ENCODE peak calls at places on chromosomes 11 and 22, in seven cellular contexts. E is AG04450; C is lung; F is naive thymus-derived CD4-positive, alpha-beta T cell; W is fibroblast of lung; S is CD8-positive, alpha-beta memory T cell; H is CD4-positive, alpha-beta memory T cell. V is an unnamed sample.

GRCh38 chr11:1157645-1158591 is at the start of gene MUC5AC:
- DNase-seq in E (no peak), C (no peak), F (no peak), W (no peak), S (no peak), H (no peak), V (no peak)

GRCh38 chr11:44950625-44951472 is at the start of gene TP53I11:
- DNase-seq in E (no peak), C (peak), F (peak), W (peak), S (peak), H (peak), V (peak)

GRCh38 chr22:22201185-22201924 is 43.2 kb upstream of the VPREB1 start:
- DNase-seq in E (peak), C (no peak), F (peak), W (no peak), S (peak), H (no peak), V (peak)

GRCh38 chr11:105466582-105467228 is 143.2 kb upstream of the GRIA4 start:
- DNase-seq in E (peak), C (no peak), F (no peak), W (peak), S (no peak), H (no peak), V (no peak)

GRCh38 chr11:114050258-114050927 is 9.1 kb upstream of the ZBTB16 start:
- DNase-seq in E (no peak), C (no peak), F (no peak), W (no peak), S (no peak), H (no peak), V (no peak)

GRCh38 chr11:94107363-94107762 is 21.3 kb upstream of the PANX1 start:
- DNase-seq in E (no peak), C (no peak), F (no peak), W (no peak), S (no peak), H (no peak), V (no peak)

GRCh38 chr22:36898690-36899089 is 14.7 kb upstream of the CSF2RB start:
- DNase-seq in E (no peak), C (no peak), F (no peak), W (no peak), S (no peak), H (no peak), V (no peak)

GRCh38 chr22:39207141-39208012 is 37.4 kb downstream of the PDGFB start:
- DNase-seq in E (no peak), C (no peak), F (no peak), W (peak), S (no peak), H (peak), V (no peak)

GRCh38 chr22:39356464-39356863 is 6.7 kb downstream of the SYNGR1 start:
- DNase-seq in E (no peak), C (no peak), F (no peak), W (no peak), S (peak), H (no peak), V (no peak)

GRCh38 chr11:94513091-94513490 is 830 bp downstream of the C11orf97 start:
- DNase-seq in E (no peak), C (no peak), F (no peak), W (peak), S (no peak), H (no peak), V (no peak)

GRCh38 chr11:44770401-44770800 is 43.6 kb downstream of the TSPAN18 start:
- DNase-seq in E (no peak), C (no peak), F (no peak), W (no peak), S (no peak), H (no peak), V (no peak)

GRCh38 chr11:117175104-117175503 is 3.4 kb upstream of the SIDT2 start:
- DNase-seq in E (no peak), C (no peak), F (no peak), W (no peak), S (no peak), H (no peak), V (no peak)

GRCh38 chr11:1939006-1939626 is 8.0 kb upstream of the MRPL23 start:
- DNase-seq in E (no peak), C (no peak), F (peak), W (no peak), S (peak), H (no peak), V (no peak)

GRCh38 chr11:95514386-95515145 is 275.0 kb downstream of the FAM76B start:
- DNase-seq in E (no peak), C (no peak), F (no peak), W (no peak), S (no peak), H (no peak), V (no peak)

GRCh38 chr11:111585371-111585770 is 16.9 kb upstream of the SIK2 start:
- DNase-seq in E (no peak), C (no peak), F (no peak), W (peak), S (no peak), H (no peak), V (no peak)

GRCh38 chr11:69173925-69174591 is 18.3 kb downstream of the SMIM38 start:
- DNase-seq in E (peak), C (no peak), F (no peak), W (peak), S (peak), H (no peak), V (no peak)

GRCh38 chr22:45978275-45978713 is 1.3 kb upstream of the WNT7B start:
- DNase-seq in E (no peak), C (no peak), F (no peak), W (no peak), S (no peak), H (no peak), V (no peak)

GRCh38 chr11:75679566-75679965 is 10.7 kb upstream of the MAP6 start:
- DNase-seq in E (no peak), C (no peak), F (no peak), W (no peak), S (no peak), H (no peak), V (no peak)

GRCh38 chr22:44220727-44221680 is 40.3 kb downstream of the PARVG start:
- DNase-seq in E (no peak), C (peak), F (no peak), W (no peak), S (no peak), H (no peak), V (no peak)

GRCh38 chr22:29230916-29231875 is 25.5 kb downstream of the EMID1 start:
- DNase-seq in E (no peak), C (no peak), F (no peak), W (no peak), S (no peak), H (no peak), V (no peak)

GRCh38 chr22:47205081-47205491 is 442.6 kb downstream of the TBC1D22A start:
- DNase-seq in E (no peak), C (no peak), F (no peak), W (no peak), S (no peak), H (no peak), V (no peak)

GRCh38 chr22:42883121-42883520 is 26.0 kb upstream of the ARFGAP3 start:
- DNase-seq in E (no peak), C (no peak), F (no peak), W (no peak), S (no peak), H (no peak), V (no peak)

GRCh38 chr11:114179234-114179941 is 116.8 kb upstream of the NNMT start:
- DNase-seq in E (no peak), C (peak), F (no peak), W (no peak), S (no peak), H (no peak), V (no peak)

GRCh38 chr11:90646706-90647105 is 423.9 kb upstream of the CHORDC1 start:
- DNase-seq in E (no peak), C (no peak), F (no peak), W (no peak), S (no peak), H (no peak), V (no peak)

GRCh38 chr11:60953781-60954180 is 1.8 kb upstream of the SLC15A3 start:
- DNase-seq in E (no peak), C (no peak), F (no peak), W (peak), S (no peak), H (no peak), V (no peak)

GRCh38 chr11:61787928-61788491 is 4.4 kb downstream of the TMEM258 start:
- DNase-seq in E (peak), C (no peak), F (no peak), W (peak), S (no peak), H (no peak), V (no peak)

DNA sequence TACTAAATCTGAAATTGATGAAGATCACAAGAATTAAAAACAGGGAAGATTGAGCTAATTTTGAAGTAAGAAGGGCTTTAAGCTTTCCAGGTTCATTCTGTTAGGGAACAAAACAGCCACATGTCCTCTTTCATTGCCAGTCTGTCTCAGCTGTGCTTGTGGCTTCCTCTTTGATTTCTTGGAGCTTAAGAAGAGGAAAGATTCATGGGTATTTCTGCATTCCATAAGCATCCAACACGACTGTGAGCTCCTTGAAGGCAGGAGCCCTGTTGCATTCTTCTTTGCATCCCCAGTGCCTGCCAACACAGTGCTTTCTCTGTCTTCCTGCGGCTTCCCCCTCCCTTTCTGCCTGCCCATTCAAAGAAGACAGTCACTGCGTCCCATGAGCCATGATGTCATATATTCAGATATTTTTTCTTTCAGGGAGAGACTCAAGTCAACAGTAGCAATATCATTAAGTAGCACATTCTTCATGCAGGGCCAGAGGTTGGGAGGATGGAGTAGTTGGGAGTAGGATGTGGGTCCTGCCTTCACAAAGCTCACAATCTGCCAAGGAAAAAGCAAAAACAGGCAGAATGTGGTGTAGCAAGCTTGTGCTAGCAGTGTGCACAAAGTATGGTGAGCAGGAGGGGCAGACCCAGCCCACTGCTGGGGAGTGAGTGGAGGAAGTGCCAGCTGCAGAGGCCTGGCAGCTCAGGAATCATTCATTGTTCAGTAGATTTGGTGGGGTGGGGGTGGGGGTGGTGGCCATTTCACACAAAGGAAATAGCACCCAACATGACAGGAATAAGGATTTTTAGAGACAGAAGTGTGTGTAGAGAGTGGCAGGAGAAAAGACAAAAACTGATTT is 162.1 kb upstream of the RASSF10 start:
- DNase-seq in E (no peak), C (no peak), F (no peak), W (no peak), S (no peak), H (no peak), V (no peak)
- H3K27ac ChIP-seq in E (no peak), C (peak), F (no peak), W (no peak), S (peak), H (no peak), V (no peak)

DNA sequence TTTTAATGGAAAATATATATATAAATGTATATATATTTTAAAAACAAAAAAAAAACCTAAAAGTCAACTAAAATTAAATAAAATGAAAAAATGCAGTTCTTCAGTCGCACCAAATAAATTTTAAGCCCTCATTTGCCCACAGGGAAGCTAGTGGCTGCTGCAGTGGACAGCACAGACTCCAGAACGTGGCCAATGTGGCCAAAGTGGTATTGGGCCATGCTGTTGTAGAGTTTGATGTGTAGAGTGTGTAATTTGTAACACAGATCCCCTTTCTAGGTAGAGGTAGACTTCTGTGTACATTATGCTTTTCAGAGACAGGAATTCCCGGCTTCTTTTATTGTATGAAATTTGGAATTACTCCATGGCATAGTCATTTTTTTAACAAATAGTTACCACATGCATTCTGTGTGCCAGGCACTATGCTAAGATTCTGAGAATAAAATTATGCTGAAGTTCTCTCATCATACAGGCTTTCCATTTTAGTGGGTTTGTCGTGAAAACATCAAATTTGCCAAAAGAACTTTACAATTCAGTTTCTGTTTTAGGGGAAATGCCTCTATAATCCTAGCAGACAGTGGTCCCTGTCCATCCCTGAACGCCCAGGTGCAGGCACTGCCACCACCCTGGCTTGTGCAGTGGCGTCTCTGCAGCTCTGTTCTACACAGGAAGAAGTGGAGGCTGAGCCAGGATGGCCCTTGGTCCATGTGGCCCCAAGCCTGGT is 68.5 kb downstream of the MED15 start:
- DNase-seq in E (no peak), C (no peak), F (no peak), W (no peak), S (no peak), H (no peak), V (no peak)
- H3K27ac ChIP-seq in E (no peak), C (no peak), F (no peak), W (no peak), S (no peak), H (no peak), V (no peak)

GRCh38 chr22:23591203-23591791 is 11.2 kb upstream of the IGLL1 start:
- DNase-seq in E (peak), C (peak), F (peak), W (peak), S (peak), H (peak), V (peak)
- H3K27ac ChIP-seq in E (no peak), C (no peak), F (no peak), W (no peak), S (no peak), H (no peak), V (no peak)

GRCh38 chr11:133797542-133797941 is 47.8 kb downstream of the SPATA19 start:
- DNase-seq in E (no peak), C (no peak), F (no peak), W (no peak), S (no peak), H (no peak), V (no peak)

GRCh38 chr11:133793271-133793848 is 52.0 kb downstream of the SPATA19 start:
- DNase-seq in E (no peak), C (no peak), F (no peak), W (no peak), S (no peak), H (no peak), V (no peak)

GRCh38 chr11:133796043-133796795 is 49.1 kb downstream of the SPATA19 start:
- DNase-seq in E (no peak), C (no peak), F (no peak), W (no peak), S (no peak), H (no peak), V (no peak)

GRCh38 chr11:133794205-133794604 is 51.1 kb downstream of the SPATA19 start:
- DNase-seq in E (no peak), C (no peak), F (no peak), W (no peak), S (no peak), H (no peak), V (no peak)

DNA sequence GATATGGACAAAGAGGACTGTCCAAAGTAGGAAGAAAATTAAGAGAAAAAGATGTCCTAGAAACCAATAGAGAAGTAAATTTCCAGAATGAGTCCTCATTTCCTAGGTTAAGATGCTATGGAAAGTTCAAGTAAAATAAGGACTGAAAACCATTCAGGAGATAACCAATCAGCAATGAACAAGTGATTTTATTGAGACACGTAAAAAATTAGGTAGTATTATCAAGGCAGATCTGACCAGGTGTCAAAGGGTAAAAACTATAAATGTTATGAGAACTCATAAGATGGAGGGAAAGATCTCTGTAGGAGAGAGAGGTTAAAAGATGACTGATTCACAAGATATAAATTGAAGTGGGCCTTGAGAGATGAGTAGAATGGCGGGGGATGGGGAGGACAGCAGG is 50.2 kb downstream of the SPATA19 start:
- DNase-seq in E (no peak), C (no peak), F (no peak), W (no peak), S (no peak), H (no peak), V (no peak)
- H3K27ac ChIP-seq in E (no peak), C (no peak), F (no peak), W (no peak), S (no peak), H (no peak), V (no peak)

GRCh38 chr22:50348058-50348457 is 4.9 kb downstream of the PPP6R2 start:
- DNase-seq in E (no peak), C (no peak), F (no peak), W (no peak), S (peak), H (no peak), V (no peak)
- H3K27ac ChIP-seq in E (no peak), C (no peak), F (no peak), W (no peak), S (no peak), H (no peak), V (no peak)

GRCh38 chr22:25199726-25200520 is at the start of gene CRYBB3:
- DNase-seq in E (no peak), C (no peak), F (no peak), W (no peak), S (no peak), H (no peak), V (no peak)

GRCh38 chr22:25201557-25202273 is 2.1 kb downstream of the CRYBB3 start:
- DNase-seq in E (no peak), C (no peak), F (no peak), W (no peak), S (no peak), H (no peak), V (no peak)

GRCh38 chr22:25202290-25202921 is 2.7 kb downstream of the CRYBB3 start:
- DNase-seq in E (peak), C (peak), F (peak), W (peak), S (peak), H (peak), V (peak)

GRCh38 chr22:25203082-25203481 is 3.4 kb downstream of the CRYBB3 start:
- DNase-seq in E (no peak), C (no peak), F (no peak), W (no peak), S (no peak), H (no peak), V (no peak)

GRCh38 chr22:25200967-25201366 is 1.3 kb downstream of the CRYBB3 start:
- DNase-seq in E (no peak), C (no peak), F (no peak), W (no peak), S (no peak), H (no peak), V (no peak)
- H3K27ac ChIP-seq in E (no peak), C (no peak), F (no peak), W (no peak), S (no peak), H (no peak), V (no peak)

DNA sequence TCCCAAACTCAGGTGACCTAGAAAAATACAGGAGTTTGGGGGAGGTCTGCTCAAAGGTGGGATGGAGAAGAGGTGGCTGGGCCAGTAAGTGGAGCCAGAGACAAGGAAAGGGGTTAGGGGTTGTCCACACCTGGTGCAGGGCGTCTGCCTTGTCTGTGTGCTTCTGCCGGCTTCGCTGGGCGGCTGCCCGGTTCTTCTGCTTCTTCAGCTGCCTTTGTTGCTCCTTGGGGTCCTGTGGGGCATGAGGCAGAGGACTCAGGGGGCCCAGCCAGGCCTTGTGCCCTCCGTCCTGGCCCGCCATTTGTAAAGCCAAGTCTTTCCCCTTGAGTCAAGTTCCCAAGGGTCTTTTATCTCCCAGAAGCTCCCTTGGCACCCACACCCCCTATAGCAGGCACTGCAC is 2.5 kb downstream of the BATF2 start:
- DNase-seq in E (no peak), C (no peak), F (no peak), W (no peak), S (no peak), H (no peak), V (no peak)
- H3K27ac ChIP-seq in E (no peak), C (no peak), F (no peak), W (no peak), S (no peak), H (no peak), V (no peak)

GRCh38 chr11:66155387-66156073 is 85.5 kb downstream of the PACS1 start:
- DNase-seq in E (no peak), C (no peak), F (no peak), W (no peak), S (no peak), H (no peak), V (no peak)

GRCh38 chr11:66154109-66154508 is 84.0 kb downstream of the PACS1 start:
- DNase-seq in E (no peak), C (no peak), F (no peak), W (no peak), S (no peak), H (no peak), V (no peak)

GRCh38 chr11:66150725-66151124 is 80.7 kb downstream of the PACS1 start:
- DNase-seq in E (no peak), C (no peak), F (no peak), W (no peak), S (no peak), H (no peak), V (no peak)

GRCh38 chr11:66150140-66150539 is 80.1 kb downstream of the PACS1 start:
- DNase-seq in E (no peak), C (no peak), F (no peak), W (no peak), S (no peak), H (no peak), V (no peak)

DNA sequence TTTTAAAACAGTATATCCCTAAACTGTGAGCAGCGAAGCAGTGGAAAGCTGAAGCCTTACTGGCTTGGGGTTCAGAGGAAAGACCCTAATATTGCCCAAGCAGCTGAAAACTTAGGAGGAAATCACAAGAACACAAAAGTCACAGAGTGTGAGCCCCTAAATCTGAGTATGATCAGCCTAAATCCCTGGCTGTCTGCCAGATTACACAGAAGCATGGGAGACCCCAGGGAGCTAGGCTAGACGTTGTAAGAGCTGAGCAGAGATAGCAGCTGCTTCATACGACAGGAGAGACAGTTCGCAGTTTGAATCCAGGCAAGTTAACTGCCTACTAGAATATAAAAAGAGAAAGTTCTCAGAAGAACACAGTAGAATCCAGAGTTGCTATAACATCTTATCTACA is 81.2 kb downstream of the PACS1 start:
- DNase-seq in E (no peak), C (no peak), F (no peak), W (no peak), S (no peak), H (no peak), V (no peak)
- H3K27ac ChIP-seq in E (no peak), C (no peak), F (no peak), W (no peak), S (no peak), H (no peak), V (no peak)